ENCODE peak calls at places on chromosomes 6 and 20, in four cellular contexts. C is activated B cell treated with CpG ODN at 0.5 μM for 24 hours, S is vagina, D is GM10248. Z is an unnamed sample.

GRCh38 chr6:43579171-43579570 is 3.2 kb downstream of the POLH start:
- DNase-seq in C (no peak), S (no peak), D (no peak), Z (no peak)

GRCh38 chr6:55678330-55679224 is 99.6 kb upstream of the HMGCLL1 start:
- DNase-seq in C (no peak), D (no peak), S (no peak), Z (no peak)

GRCh38 chr6:3443221-3443515 is 13.7 kb downstream of the SLC22A23 start:
- DNase-seq in S (no peak), D (no peak), C (no peak), Z (no peak)

GRCh38 chr6:157681041-157681650 is 141.9 kb upstream of the SNX9 start:
- DNase-seq in S (no peak), D (no peak), C (no peak), Z (no peak)

GRCh38 chr6:71080793-71081192 is 123.9 kb upstream of the B3GAT2 start:
- DNase-seq in S (no peak), C (no peak), D (no peak), Z (no peak)

GRCh38 chr6:71499667-71500066 is 211.1 kb downstream of the OGFRL1 start:
- DNase-seq in C (no peak), D (no peak), S (no peak), Z (no peak)

GRCh38 chr6:7138921-7139358 is 31.2 kb downstream of the RREB1 start:
- DNase-seq in D (no peak), S (no peak), C (no peak), Z (no peak)

GRCh38 chr6:62103186-62103859 is 182.7 kb downstream of the KHDRBS2 start:
- DNase-seq in D (no peak), S (no peak), C (no peak), Z (no peak)

GRCh38 chr20:61823242-61823641 is 242.4 kb downstream of the TAF4 start:
- DNase-seq in D (no peak), S (no peak), C (no peak), Z (no peak)

GRCh38 chr6:41733707-41734665 is 1.4 kb downstream of the TFEB start:
- DNase-seq in C (peak), S (no peak), D (peak), Z (peak)

GRCh38 chr6:12083763-12084162 is 71.7 kb downstream of the HIVEP1 start:
- DNase-seq in C (no peak), D (no peak), S (no peak), Z (no peak)

GRCh38 chr20:13008761-13009681 is at the start of gene SPTLC3:
- DNase-seq in C (no peak), S (no peak), D (no peak), Z (peak)

GRCh38 chr20:56855693-56856092 is 226.6 kb downstream of the TFAP2C start:
- DNase-seq in D (no peak), C (no peak), S (no peak), Z (no peak)

GRCh38 chr20:46626799-46627198 is 24.5 kb downstream of the SLC13A3 start:
- DNase-seq in S (no peak), D (no peak), C (no peak), Z (no peak)

GRCh38 chr6:32203435-32204267 is 11.2 kb upstream of the GPSM3 start:
- DNase-seq in D (no peak), C (no peak), S (no peak), Z (no peak)

GRCh38 chr6:142913511-142914047 is 31.4 kb downstream of the HIVEP2 start:
- DNase-seq in C (peak), S (no peak), D (peak), Z (peak)

GRCh38 chr20:2748551-2749342 is 51.7 kb downstream of the CPXM1 start:
- DNase-seq in S (peak), C (no peak), D (no peak), Z (no peak)

GRCh38 chr20:2290486-2290885 is 5.3 kb upstream of the TGM3 start:
- DNase-seq in C (no peak), D (no peak), S (no peak), Z (no peak)

GRCh38 chr6:95321106-95321505 is 256.2 kb upstream of the MANEA start:
- DNase-seq in S (no peak), C (no peak), D (no peak), Z (no peak)

GRCh38 chr6:136657629-136658028 is 107.4 kb upstream of the MAP7 start:
- DNase-seq in S (no peak), D (no peak), C (no peak), Z (no peak)

GRCh38 chr6:45132059-45132458 is 196.1 kb upstream of the RUNX2 start:
- DNase-seq in D (no peak), S (no peak), C (no peak), Z (no peak)

GRCh38 chr20:20407891-20408805 is 40.2 kb downstream of the INSM1 start:
- DNase-seq in D (no peak), S (no peak), C (no peak), Z (no peak)

GRCh38 chr6:20918868-20919267 is 384.6 kb downstream of the CDKAL1 start:
- DNase-seq in C (no peak), S (no peak), D (peak), Z (no peak)

GRCh38 chr6:2663123-2663522 is 87.6 kb downstream of the MYLK4 start:
- DNase-seq in D (no peak), C (no peak), S (no peak), Z (no peak)

GRCh38 chr6:166167801-166168615 is at the start of gene TBXT:
- DNase-seq in C (no peak), S (no peak), D (no peak), Z (peak)

GRCh38 chr6:62775427-62776022 is 435.7 kb upstream of the FKBP1C start:
- DNase-seq in D (peak), S (no peak), C (no peak), Z (peak)

GRCh38 chr6:31143148-31143547 is 4.3 kb upstream of the PSORS1C2 start:
- DNase-seq in D (no peak), S (no peak), C (no peak), Z (no peak)

GRCh38 chr20:11993886-11994466 is 76.3 kb downstream of the BTBD3 start:
- DNase-seq in S (no peak), D (no peak), C (no peak), Z (no peak)

GRCh38 chr20:60851826-60852704 is 400.0 kb upstream of the CDH4 start:
- DNase-seq in S (no peak), C (no peak), D (no peak), Z (no peak)

GRCh38 chr6:159203304-159204005 is 34.3 kb downstream of the FNDC1 start:
- DNase-seq in C (no peak), S (no peak), D (no peak), Z (no peak)

GRCh38 chr6:151067684-151068596 is 171.8 kb upstream of the AKAP12 start:
- DNase-seq in D (no peak), S (peak), C (no peak), Z (no peak)

GRCh38 chr20:44219287-44219686 is 8.7 kb upstream of the OSER1 start:
- DNase-seq in S (no peak), C (no peak), D (no peak), Z (no peak)

GRCh38 chr6:127880452-127880851 is 20.4 kb downstream of the THEMIS start:
- DNase-seq in D (no peak), C (no peak), S (no peak), Z (no peak)

GRCh38 chr6:27870486-27870885 is 41.7 kb downstream of the OR2B2 start:
- DNase-seq in S (no peak), D (no peak), C (no peak), Z (no peak)

GRCh38 chr6:27867941-27868705 is 44.1 kb downstream of the OR2B2 start:
- DNase-seq in S (no peak), D (no peak), C (no peak), Z (no peak)

GRCh38 chr6:27872634-27873028 is 39.6 kb downstream of the OR2B2 start:
- DNase-seq in D (no peak), C (no peak), S (no peak), Z (no peak)

GRCh38 chr6:27873101-27874030 is 38.8 kb downstream of the OR2B2 start:
- DNase-seq in D (peak), S (no peak), C (peak), Z (no peak)

DNA sequence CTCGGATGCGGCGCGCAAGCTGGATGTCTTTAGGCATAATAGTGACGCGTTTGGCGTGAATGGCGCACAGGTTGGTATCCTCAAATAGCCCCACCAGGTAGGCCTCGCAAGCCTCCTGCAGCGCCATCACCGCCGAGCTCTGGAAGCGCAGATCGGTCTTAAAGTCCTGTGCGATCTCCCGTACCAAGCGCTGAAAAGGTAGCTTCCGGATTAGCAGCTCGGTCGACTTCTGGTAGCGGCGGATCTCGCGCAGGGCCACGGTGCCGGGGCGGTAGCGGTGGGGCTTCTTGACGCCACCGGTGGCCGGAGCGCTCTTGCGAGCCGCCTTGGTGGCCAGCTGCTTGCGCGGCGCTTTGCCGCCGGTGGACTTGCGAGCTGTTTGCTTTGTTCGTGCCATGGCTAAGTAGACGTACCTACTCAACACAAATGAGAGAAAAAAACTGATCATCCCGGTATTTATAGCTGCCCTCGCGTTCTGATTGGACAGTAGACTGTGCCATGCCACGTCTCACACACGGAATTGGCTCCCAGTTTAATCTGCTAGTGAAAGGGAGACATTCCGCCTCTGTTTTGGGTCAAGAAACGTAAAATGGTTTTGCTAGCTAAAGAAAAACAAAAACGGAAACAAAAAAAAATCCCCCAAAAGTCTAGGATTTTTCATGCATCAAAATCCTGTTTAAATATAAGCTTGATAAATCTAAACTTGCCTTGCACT is 40.1 kb downstream of the OR2B2 start:
- DNase-seq in D (peak), S (no peak), C (peak), Z (peak)
- TF ChIP-seq CTCF in D (peak), S (no peak), C (no peak), Z (peak)

GRCh38 chr6:109095036-109095820 is at the start of gene CEP57L1:
- DNase-seq in C (peak), S (peak), D (peak), Z (peak)
- TF ChIP-seq CTCF in C (no peak), S (no peak), D (peak), Z (peak)

GRCh38 chr6:52362443-52363221 is 681 bp downstream of the PAQR8 start:
- DNase-seq in C (peak), D (peak), S (no peak), Z (peak)
- TF ChIP-seq CTCF in C (no peak), D (peak), S (no peak), Z (peak)

DNA sequence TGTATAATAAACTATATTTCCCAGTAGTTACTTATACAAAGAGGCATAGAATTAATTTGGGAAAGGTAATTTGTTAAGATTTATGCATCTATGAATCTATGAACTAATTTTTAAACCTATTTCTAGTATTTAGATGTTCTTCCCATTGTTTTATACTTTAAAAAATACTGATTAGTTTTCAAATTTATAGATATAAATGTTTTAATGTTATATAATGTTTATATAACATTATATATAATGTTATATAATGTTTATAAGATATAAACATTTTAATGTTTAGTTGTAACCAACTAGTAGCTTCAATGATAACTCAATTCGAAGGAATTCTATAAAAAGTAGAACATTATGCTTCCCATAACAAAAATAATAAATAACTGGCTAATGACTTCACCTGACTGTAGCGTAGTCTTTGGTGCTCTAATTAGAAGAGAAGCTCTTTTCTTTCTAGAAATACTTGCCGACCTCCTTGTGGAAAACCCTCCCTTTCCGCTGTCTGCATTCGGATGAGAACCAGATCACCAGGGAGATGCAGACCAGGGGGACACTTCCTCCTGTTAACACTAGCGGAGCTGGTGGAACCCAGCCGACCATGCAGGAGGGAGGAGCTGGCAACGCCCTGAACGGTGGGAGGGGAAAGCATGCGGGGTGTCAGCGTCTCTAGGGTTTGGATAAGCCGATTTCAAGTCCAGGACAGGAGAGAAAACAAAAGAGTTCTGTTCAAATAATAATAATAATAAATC is 158.4 kb downstream of the OR2B2 start:
- DNase-seq in C (peak), S (no peak), D (peak), Z (peak)
- TF ChIP-seq CTCF in C (no peak), S (no peak), D (peak), Z (no peak)

GRCh38 chr6:28983838-28984237 is 21.3 kb downstream of the ZNF311 start:
- DNase-seq in C (no peak), S (no peak), D (no peak), Z (no peak)

GRCh38 chr6:28985396-28986164 is 19.5 kb downstream of the ZNF311 start:
- DNase-seq in D (no peak), S (no peak), C (no peak), Z (no peak)

DNA sequence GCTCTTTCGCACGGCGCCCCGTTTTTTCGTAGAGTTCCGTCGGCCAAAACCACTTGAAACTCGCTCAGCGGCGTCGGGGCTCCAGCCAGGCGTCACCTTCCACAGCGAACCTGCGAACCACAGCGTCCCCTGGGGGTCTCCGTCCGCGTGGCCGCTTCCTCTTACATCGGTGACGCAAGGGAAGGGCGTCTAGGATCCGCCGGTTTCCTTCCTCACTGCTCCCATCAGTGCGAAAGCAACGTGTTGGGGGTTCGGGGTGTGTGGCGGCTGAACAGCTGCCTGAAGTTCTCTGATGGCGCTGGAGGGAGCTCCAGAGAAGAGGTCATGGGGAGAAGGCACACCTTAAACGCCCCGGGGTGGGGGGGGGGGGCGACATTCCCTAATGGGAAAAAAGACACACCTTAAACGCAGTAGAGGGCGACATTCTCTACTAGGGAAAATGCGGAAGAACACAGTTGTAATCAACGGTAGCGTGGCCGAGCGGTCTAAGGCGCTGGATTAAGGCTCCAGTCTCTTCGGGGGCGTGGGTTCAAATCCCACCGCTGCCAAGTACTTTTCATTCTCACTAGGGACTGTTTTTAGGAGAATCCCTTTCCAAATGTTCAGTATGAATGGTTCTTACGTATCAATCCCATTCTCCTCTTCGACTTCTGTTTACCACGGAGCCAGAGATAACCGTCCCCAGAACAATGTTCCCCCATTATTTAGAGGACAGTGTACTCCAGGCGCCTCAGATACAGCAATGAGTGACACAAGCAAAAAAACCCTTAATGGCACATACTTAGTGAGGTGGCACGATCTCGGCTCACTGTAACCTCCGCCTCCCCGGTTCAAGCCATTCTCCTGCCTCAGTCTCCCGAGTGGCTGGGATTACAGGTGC is 16.3 kb downstream of the ZNF311 start:
- DNase-seq in D (peak), C (peak), S (no peak), Z (peak)
- TF ChIP-seq CTCF in D (peak), C (no peak), S (no peak), Z (peak)

GRCh38 chr6:152984387-152984872 is 1.6 kb upstream of the FBXO5 start:
- DNase-seq in D (peak), C (no peak), S (no peak), Z (peak)
- TF ChIP-seq CTCF in D (no peak), C (no peak), S (no peak), Z (no peak)

GRCh38 chr6:18388942-18389341 is 1.8 kb downstream of the RNF144B start:
- DNase-seq in D (no peak), C (no peak), S (no peak), Z (no peak)

GRCh38 chr6:18386302-18386976 is 711 bp upstream of the RNF144B start:
- DNase-seq in C (no peak), D (no peak), S (no peak), Z (no peak)

GRCh38 chr6:18388252-18388651 is 1.1 kb downstream of the RNF144B start:
- DNase-seq in S (no peak), D (no peak), C (no peak), Z (no peak)

GRCh38 chr6:18389479-18389878 is 2.3 kb downstream of the RNF144B start:
- DNase-seq in S (no peak), C (no peak), D (no peak), Z (no peak)

DNA sequence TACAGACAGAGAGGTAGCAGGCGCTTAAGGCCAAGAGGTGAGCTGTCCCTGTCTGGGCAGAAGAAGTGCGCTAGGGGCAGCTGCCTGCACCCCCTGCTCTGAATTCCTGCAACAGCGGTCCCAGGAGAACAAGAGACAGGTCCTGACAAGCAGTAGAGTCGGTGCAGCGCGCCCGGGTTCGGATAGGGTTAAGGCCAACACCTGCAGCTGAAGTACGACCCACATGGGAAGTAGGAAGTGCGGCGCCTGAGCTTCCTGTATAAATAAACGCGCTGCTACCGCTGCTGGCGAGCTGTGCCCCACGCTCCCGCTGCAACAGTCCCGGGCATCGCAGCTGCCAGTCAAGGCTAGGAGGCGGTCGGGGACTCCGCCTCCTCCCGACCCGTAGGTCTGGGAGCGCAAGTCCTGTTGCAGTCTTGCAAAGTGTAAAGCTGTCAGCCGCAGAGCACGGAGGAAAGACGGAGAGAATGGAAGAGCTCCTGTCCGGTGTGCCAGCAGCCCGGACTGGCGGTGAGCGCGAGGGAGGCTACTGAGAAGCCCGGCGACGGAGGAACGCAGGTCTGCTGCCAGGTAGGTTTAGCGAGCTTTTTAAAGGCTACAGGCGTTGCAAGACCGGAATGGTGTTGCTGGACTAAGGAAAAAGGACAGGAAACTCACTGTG is at the start of gene RNF144B:
- DNase-seq in S (no peak), C (peak), D (peak), Z (peak)
- TF ChIP-seq CTCF in S (no peak), C (no peak), D (no peak), Z (no peak)

GRCh38 chr6:155495011-155495768 is 39.6 kb upstream of the NOX3 start:
- DNase-seq in C (no peak), S (no peak), D (no peak), Z (no peak)
- TF ChIP-seq CTCF in C (no peak), S (no peak), D (no peak), Z (no peak)

Z was measured in GM13976.